ENCODE peak calls at places on chromosomes 6 and 20, in six cellular contexts. U is GM23248, F is IMR-90, Z is adipocyte, S is transverse colon, Y is aorta. H is an unnamed sample.

GRCh38 chr6:8434727-8435092 is 635 bp downstream of the SLC35B3 start:
- DNase-seq in U (peak), F (no peak), Z (peak), S (no peak), Y (no peak), H (no peak)

GRCh38 chr20:48928832-48929725 is 7.6 kb downstream of the ARFGEF2 start:
- DNase-seq in U (peak), F (peak), Z (peak), S (no peak), Y (no peak), H (no peak)

GRCh38 chr6:105035299-105035698 is 78.4 kb downstream of the LIN28B start:
- DNase-seq in U (no peak), F (no peak), Z (no peak), S (no peak), Y (no peak), H (no peak)

GRCh38 chr6:24749292-24749691 is 25.4 kb upstream of the GMNN start:
- DNase-seq in U (no peak), F (no peak), Z (no peak), S (no peak), Y (no peak), H (no peak)

GRCh38 chr6:118663993-118664985 is 12.9 kb upstream of the CEP85L start:
- DNase-seq in U (peak), F (no peak), Z (peak), S (no peak), Y (no peak), H (no peak)

GRCh38 chr6:4947716-4948115 is 56.1 kb downstream of the RPP40 start:
- DNase-seq in U (no peak), F (no peak), Z (no peak), S (no peak), Y (no peak), H (no peak)

GRCh38 chr20:36399969-36400545 is 93.9 kb downstream of the DLGAP4 start:
- DNase-seq in U (no peak), F (no peak), Z (no peak), S (no peak), Y (no peak), H (no peak)

GRCh38 chr6:32794510-32794909 is 22.3 kb downstream of the HLA-DOB start:
- DNase-seq in U (no peak), F (no peak), Z (no peak), S (no peak), Y (no peak), H (no peak)

GRCh38 chr6:13117561-13117960 is 210.8 kb downstream of the TBC1D7 start:
- DNase-seq in U (no peak), F (no peak), Z (no peak), S (no peak), Y (no peak), H (no peak)

GRCh38 chr6:2158596-2159271 is 86.7 kb downstream of the GMDS start:
- DNase-seq in U (peak), F (peak), Z (peak), S (no peak), Y (no peak), H (no peak)

GRCh38 chr6:31336872-31337496 is 20.0 kb downstream of the HLA-B start:
- DNase-seq in U (peak), F (no peak), Z (no peak), S (no peak), Y (no peak), H (peak)

GRCh38 chr20:921020-921419 is 4.9 kb upstream of the ANGPT4 start:
- DNase-seq in U (no peak), F (no peak), Z (no peak), S (no peak), Y (no peak), H (no peak)

GRCh38 chr6:39085129-39085528 is 29.9 kb downstream of the SAYSD1 start:
- DNase-seq in U (no peak), F (no peak), Z (no peak), S (no peak), Y (no peak), H (no peak)

GRCh38 chr6:135520781-135521180 is 23.2 kb upstream of the AHI1 start:
- DNase-seq in U (no peak), F (peak), Z (no peak), S (no peak), Y (no peak), H (no peak)

GRCh38 chr6:101178748-101179147 is 214.8 kb upstream of the GRIK2 start:
- DNase-seq in U (no peak), F (no peak), Z (peak), S (no peak), Y (no peak), H (no peak)

GRCh38 chr6:125827788-125828313 is 37.1 kb downstream of the NCOA7 start:
- DNase-seq in U (no peak), F (no peak), Z (peak), S (no peak), Y (no peak), H (no peak)

GRCh38 chr6:73369157-73369556 is 540 bp downstream of the OOEP start:
- DNase-seq in U (no peak), F (no peak), Z (no peak), S (no peak), Y (no peak), H (no peak)

GRCh38 chr20:19047951-19048296 is 164.5 kb upstream of the SLC24A3 start:
- DNase-seq in U (no peak), F (no peak), Z (no peak), S (no peak), Y (no peak), H (no peak)

GRCh38 chr6:167472876-167473275 is 148.0 kb downstream of the TTLL2 start:
- DNase-seq in U (no peak), F (no peak), Z (no peak), S (no peak), Y (no peak), H (no peak)

GRCh38 chr6:136069119-136069518 is 181.0 kb downstream of the MTFR2 start:
- DNase-seq in U (peak), F (peak), Z (peak), S (no peak), Y (no peak), H (no peak)

GRCh38 chr20:13095013-13095412 is 86.2 kb downstream of the SPTLC3 start:
- DNase-seq in U (no peak), F (no peak), Z (no peak), S (no peak), Y (no peak), H (no peak)

GRCh38 chr6:87785229-87785862 is 83.3 kb upstream of the AKIRIN2 start:
- DNase-seq in U (no peak), F (no peak), Z (no peak), S (no peak), Y (no peak), H (no peak)

GRCh38 chr6:51337277-51337676 is 518.6 kb downstream of the TFAP2B start:
- DNase-seq in U (no peak), F (no peak), Z (no peak), S (no peak), Y (no peak), H (no peak)

GRCh38 chr6:108497883-108498282 is 62.8 kb upstream of the FOXO3 start:
- DNase-seq in U (peak), F (peak), Z (peak), S (peak), Y (no peak), H (peak)

GRCh38 chr6:134873500-134874388 is 76.2 kb downstream of the ALDH8A1 start:
- DNase-seq in U (no peak), F (no peak), Z (no peak), S (peak), Y (no peak), H (peak)

GRCh38 chr20:25061821-25062530 is 4.0 kb upstream of the ACSS1 start:
- DNase-seq in U (no peak), F (no peak), Z (no peak), S (peak), Y (peak), H (no peak)

GRCh38 chr20:24838551-24839530 is 110.2 kb upstream of the CST7 start:
- DNase-seq in U (peak), F (peak), Z (peak), S (no peak), Y (peak), H (peak)

GRCh38 chr20:58708246-58708931 is 15.8 kb downstream of the NPEPL1 start:
- DNase-seq in U (no peak), F (no peak), Z (no peak), S (peak), Y (peak), H (no peak)

GRCh38 chr6:41693281-41693838 is 42.0 kb downstream of the TFEB start:
- DNase-seq in U (no peak), F (no peak), Z (no peak), S (no peak), Y (no peak), H (no peak)

GRCh38 chr6:79432726-79433125 is 104.5 kb downstream of the LCA5 start:
- DNase-seq in U (no peak), F (no peak), Z (no peak), S (no peak), Y (no peak), H (no peak)

GRCh38 chr6:79076881-79077641 is 993 bp downstream of the PHIP start:
- DNase-seq in U (peak), F (peak), Z (peak), S (peak), Y (peak), H (peak)

GRCh38 chr6:12545837-12546658 is 170.5 kb upstream of the PHACTR1 start:
- DNase-seq in U (peak), F (peak), Z (peak), S (no peak), Y (no peak), H (no peak)

GRCh38 chr6:133326584-133326983 is 85.4 kb downstream of the EYA4 start:
- DNase-seq in U (no peak), F (no peak), Z (no peak), S (no peak), Y (no peak), H (no peak)

GRCh38 chr6:346389-347030 is 45.0 kb upstream of the IRF4 start:
- DNase-seq in U (peak), F (peak), Z (no peak), S (no peak), Y (no peak), H (no peak)

GRCh38 chr6:43887906-43888683 is 118.1 kb downstream of the VEGFA start:
- DNase-seq in U (no peak), F (no peak), Z (no peak), S (no peak), Y (peak), H (no peak)

DNA sequence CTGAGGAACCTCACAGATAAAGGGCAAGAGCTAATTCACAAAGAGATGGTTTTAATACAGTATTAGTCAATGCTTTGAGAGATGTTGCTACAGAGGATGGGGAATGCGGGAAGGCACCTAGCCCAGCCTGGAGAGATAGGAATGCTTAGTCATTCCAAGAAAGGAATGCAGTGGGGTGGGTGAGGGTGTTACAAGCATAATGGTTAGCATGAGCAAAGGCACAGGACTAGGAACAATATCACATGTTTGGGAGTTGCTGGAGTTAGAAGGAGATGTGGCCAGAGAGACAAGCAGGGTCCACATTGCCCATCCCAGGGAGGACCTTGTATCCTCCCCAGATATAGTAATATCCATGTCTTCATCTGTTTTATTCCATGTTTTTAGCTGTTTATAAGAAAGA is 107.0 kb upstream of the OGFRL1 start:
- DNase-seq in U (peak), F (peak), Z (peak), S (no peak), Y (no peak), H (no peak)
- H3K4me3 ChIP-seq in U (no peak), F (no peak), Z (no peak), S (no peak), Y (no peak), H (no peak)

GRCh38 chr20:38153011-38153329 is 12.1 kb downstream of the TGM2 start:
- DNase-seq in U (no peak), F (no peak), Z (peak), S (no peak), Y (no peak), H (no peak)

GRCh38 chr20:38153401-38153800 is 11.7 kb downstream of the TGM2 start:
- DNase-seq in U (no peak), F (no peak), Z (no peak), S (no peak), Y (no peak), H (no peak)

GRCh38 chr20:38150595-38151170 is 14.4 kb downstream of the TGM2 start:
- DNase-seq in U (no peak), F (no peak), Z (no peak), S (no peak), Y (no peak), H (no peak)

GRCh38 chr20:38151455-38151854 is 13.6 kb downstream of the TGM2 start:
- DNase-seq in U (no peak), F (no peak), Z (no peak), S (no peak), Y (no peak), H (no peak)

GRCh38 chr20:38152175-38153010 is 12.7 kb downstream of the TGM2 start:
- DNase-seq in U (peak), F (peak), Z (peak), S (peak), Y (peak), H (peak)
- H3K4me3 ChIP-seq in U (no peak), F (no peak), Z (no peak), S (no peak), Y (no peak), H (peak)

GRCh38 chr6:17101422-17102257 is at the start of gene STMND1:
- DNase-seq in U (peak), F (peak), Z (peak), S (peak), Y (peak), H (no peak)

GRCh38 chr6:17099401-17100059 is 2.3 kb upstream of the STMND1 start:
- DNase-seq in U (no peak), F (no peak), Z (no peak), S (no peak), Y (no peak), H (no peak)

GRCh38 chr6:17103715-17104114 is 1.9 kb downstream of the STMND1 start:
- DNase-seq in U (peak), F (no peak), Z (no peak), S (no peak), Y (no peak), H (no peak)

GRCh38 chr6:17098538-17098937 is 3.3 kb upstream of the STMND1 start:
- DNase-seq in U (peak), F (peak), Z (no peak), S (no peak), Y (no peak), H (no peak)

DNA sequence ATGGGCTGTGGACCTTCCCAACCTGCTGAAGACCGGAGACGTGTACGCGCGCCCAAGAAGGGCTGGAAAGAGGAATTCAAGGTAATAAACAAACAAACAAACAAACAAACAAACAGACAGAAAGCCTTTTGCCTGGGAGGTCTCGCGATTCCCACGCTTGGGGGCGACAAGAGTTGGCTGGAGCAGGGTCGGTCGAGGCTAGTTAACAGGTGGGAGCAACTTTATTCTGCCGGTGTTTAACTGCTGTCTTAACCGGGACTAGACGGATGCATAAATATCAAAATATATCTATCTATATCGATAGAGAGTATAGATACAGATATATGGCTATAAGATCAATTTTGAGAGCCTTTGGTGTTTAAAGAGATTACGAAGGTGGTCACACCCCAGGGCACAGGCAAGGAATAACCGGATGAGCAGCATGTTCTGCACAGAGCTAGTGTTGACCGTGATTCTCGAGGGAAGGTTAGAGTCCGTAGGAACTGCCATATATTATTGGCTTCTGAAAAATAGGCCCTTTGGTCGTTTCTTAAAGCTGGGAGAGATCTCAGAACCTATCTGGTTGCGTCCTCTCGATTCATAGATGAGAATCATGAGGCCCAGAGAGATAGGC is 514 bp downstream of the STMND1 start:
- DNase-seq in U (no peak), F (no peak), Z (no peak), S (peak), Y (no peak), H (no peak)
- H3K4me3 ChIP-seq in U (peak), F (peak), Z (peak), S (peak), Y (no peak), H (no peak)

GRCh38 chr6:11439908-11440307 is 97.6 kb upstream of the TMEM170B start:
- DNase-seq in U (no peak), F (no peak), Z (peak), S (no peak), Y (no peak), H (no peak)
- H3K4me3 ChIP-seq in U (no peak), F (no peak), Z (no peak), S (no peak), Y (no peak), H (no peak)

GRCh38 chr6:127366281-127367022 is 23.0 kb upstream of the ECHDC1 start:
- DNase-seq in U (peak), F (peak), Z (peak), S (no peak), Y (no peak), H (no peak)

GRCh38 chr6:127367023-127367375 is 23.6 kb upstream of the ECHDC1 start:
- DNase-seq in U (peak), F (peak), Z (peak), S (no peak), Y (no peak), H (no peak)

DNA sequence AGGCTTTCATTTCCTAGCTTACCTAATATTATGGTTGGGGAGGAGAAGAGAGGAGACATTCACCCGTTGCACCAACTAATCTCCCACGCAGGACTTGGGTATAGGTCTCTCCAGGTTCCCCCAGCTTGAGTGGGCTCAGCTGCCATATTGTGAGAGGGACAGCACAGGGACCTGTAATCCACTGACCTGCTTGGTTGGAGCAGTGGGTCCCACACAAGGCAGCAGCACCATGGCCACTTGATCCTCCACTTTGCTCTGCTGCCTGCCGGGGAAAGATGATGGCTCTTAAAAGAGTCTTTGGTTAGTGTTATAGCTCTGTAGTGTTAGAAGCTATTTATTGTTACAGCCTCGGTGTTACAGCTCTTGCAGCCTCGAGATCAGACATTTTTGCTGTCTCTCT is 22.5 kb upstream of the ECHDC1 start:
- DNase-seq in U (no peak), F (no peak), Z (peak), S (no peak), Y (no peak), H (no peak)
- H3K4me3 ChIP-seq in U (peak), F (no peak), Z (peak), S (no peak), Y (no peak), H (no peak)

GRCh38 chr6:150069707-150070106 is 786 bp upstream of the ULBP3 start:
- DNase-seq in U (no peak), F (no peak), Z (peak), S (peak), Y (no peak), H (no peak)
- H3K4me3 ChIP-seq in U (no peak), F (no peak), Z (no peak), S (peak), Y (no peak), H (no peak)

DNA sequence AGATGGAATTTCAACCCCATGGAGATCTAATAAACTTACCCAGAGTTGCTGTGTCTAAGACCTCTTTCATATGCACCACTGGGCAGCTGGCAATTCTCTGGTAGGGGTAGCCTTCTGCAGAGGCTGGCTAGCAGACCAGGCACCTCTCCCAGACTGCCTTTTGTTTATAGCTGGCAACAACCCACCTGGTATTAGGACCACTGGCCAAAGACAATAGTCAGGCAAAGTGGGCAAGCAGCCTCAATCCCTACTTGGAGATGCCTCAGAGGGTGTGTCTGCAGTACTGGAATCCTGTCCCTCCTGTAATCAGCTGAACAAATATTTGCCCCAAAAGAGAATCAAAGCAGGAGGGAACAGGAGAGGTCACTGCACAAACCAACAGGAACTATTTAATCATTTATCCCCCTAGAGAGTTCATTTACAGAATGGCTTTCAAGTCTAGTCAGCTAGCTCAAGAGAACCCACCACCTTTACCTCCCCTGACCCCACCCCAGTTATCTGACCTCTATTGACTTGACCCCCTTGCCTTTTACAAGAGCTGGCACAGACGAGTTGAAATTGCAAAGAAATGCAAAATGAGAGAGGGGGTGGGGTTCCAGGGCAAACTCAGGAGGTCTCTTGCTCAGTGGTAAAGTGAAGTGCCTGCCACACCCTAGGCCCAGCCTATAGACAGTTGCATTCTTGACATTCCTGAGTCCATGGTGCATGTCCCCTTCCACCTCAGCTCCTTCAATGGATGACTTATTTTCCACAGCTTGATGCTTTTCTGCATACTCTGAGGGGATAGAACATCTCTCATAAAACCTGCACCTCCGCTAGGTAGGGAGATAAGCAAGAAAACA is 2.8 kb downstream of the BCL2L1 start:
- DNase-seq in U (no peak), F (no peak), Z (peak), S (peak), Y (no peak), H (no peak)
- H3K4me3 ChIP-seq in U (peak), F (peak), Z (peak), S (peak), Y (peak), H (peak)

H was measured in GM06990.